ENCODE peak calls at places on chromosomes 4 and X, in four cellular contexts. I is astrocyte, E is suprapubic skin, W is K562. N is an unnamed sample. For H3K36me3, the result is how much of the 10 kb centered on the place peaks cover.

GRCh38 chr4:134548052-134548628 is 346.6 kb upstream of the PABPC4L start:
- DNase-seq in I (no peak), E (no peak), W (no peak), N (no peak)

GRCh38 chr4:84167579-84167978 is 331.5 kb downstream of the NKX6-1 start:
- DNase-seq in I (no peak), E (no peak), W (no peak), N (no peak)

GRCh38 chrX:134836497-134836968 is 154.3 kb upstream of the SMIM10 start:
- DNase-seq in I (peak), E (no peak), W (peak), N (peak)

GRCh38 chrX:93673869-93674271 is at the start of gene FAM133A:
- DNase-seq in I (peak), E (no peak), W (no peak), N (peak)

GRCh38 chr4:156638332-156638731 is 333.3 kb downstream of the PDGFC start:
- DNase-seq in I (peak), E (no peak), W (no peak), N (no peak)

GRCh38 chr4:152817331-152817730 is 37.6 kb downstream of the ARFIP1 start:
- DNase-seq in I (no peak), E (no peak), W (no peak), N (no peak)

GRCh38 chrX:103919336-103919682 is 43.1 kb upstream of the TMSB15B start:
- DNase-seq in I (peak), E (no peak), W (no peak), N (peak)

GRCh38 chrX:71225661-71226060 is 2.6 kb downstream of the GJB1 start:
- DNase-seq in I (no peak), E (no peak), W (no peak), N (no peak)

GRCh38 chr4:59818656-59819055 is 1381.5 kb upstream of the ADGRL3 start:
- DNase-seq in I (peak), E (no peak), W (no peak), N (no peak)

GRCh38 chrX:72366746-72367145 is 61.0 kb upstream of the CITED1 start:
- DNase-seq in I (no peak), E (no peak), W (no peak), N (no peak)

GRCh38 chr4:47167391-47167790 is 136.0 kb downstream of the GABRB1 start:
- DNase-seq in I (peak), E (no peak), W (no peak), N (no peak)

GRCh38 chr4:80017125-80017854 is 55.7 kb downstream of the ANTXR2 start:
- DNase-seq in I (peak), E (no peak), W (no peak), N (peak)

GRCh38 chr4:94827481-94828110 is 69.8 kb downstream of the BMPR1B start:
- DNase-seq in I (peak), E (no peak), W (peak), N (peak)

GRCh38 chrX:11665144-11666040 is at the start of gene ARHGAP6:
- DNase-seq in I (peak), E (peak), W (no peak), N (peak)

GRCh38 chrX:18873189-18873791 is 110.6 kb downstream of the PHKA2 start:
- DNase-seq in I (peak), E (no peak), W (no peak), N (peak)

GRCh38 chr4:184636144-184636543 is 13.1 kb downstream of the CASP3 start:
- DNase-seq in I (no peak), E (no peak), W (no peak), N (no peak)

GRCh38 chr4:20760053-20760452 is 59.8 kb downstream of the PACRGL start:
- DNase-seq in I (no peak), E (no peak), W (peak), N (no peak)

GRCh38 chr4:142350886-142351285 is 495.2 kb downstream of the INPP4B start:
- DNase-seq in I (no peak), E (no peak), W (no peak), N (no peak)

GRCh38 chrX:44344194-44344593 is 722 bp upstream of the EFHC2 start:
- DNase-seq in I (no peak), E (no peak), W (peak), N (peak)

GRCh38 chr4:139901516-139902327 is 236.1 kb downstream of the MGST2 start:
- DNase-seq in I (no peak), E (no peak), W (no peak), N (peak)

GRCh38 chrX:29110041-29110440 is 522.8 kb downstream of the IL1RAPL1 start:
- DNase-seq in I (no peak), E (no peak), W (no peak), N (no peak)

GRCh38 chrX:69133561-69134542 is 31.4 kb downstream of the PJA1 start:
- DNase-seq in I (peak), E (no peak), W (peak), N (peak)

GRCh38 chr4:179110356-179110755 is 1668.1 kb upstream of the AGA start:
- DNase-seq in I (peak), E (no peak), W (no peak), N (peak)

GRCh38 chr4:67198757-67199156 is 346.5 kb downstream of the CENPC start:
- DNase-seq in I (peak), E (no peak), W (peak), N (peak)

GRCh38 chrX:150355898-150356297 is 7.2 kb upstream of the MAMLD1 start:
- DNase-seq in I (no peak), E (no peak), W (no peak), N (no peak)

GRCh38 chr4:182875471-182875870 is 41.7 kb downstream of the DCTD start:
- DNase-seq in I (no peak), E (no peak), W (no peak), N (no peak)

GRCh38 chrX:101452051-101452450 is 33.2 kb upstream of the ARMCX4 start:
- DNase-seq in I (no peak), E (no peak), W (no peak), N (no peak)

GRCh38 chrX:10231461-10231860 is 74.7 kb downstream of the CLCN4 start:
- DNase-seq in I (no peak), E (no peak), W (no peak), N (peak)

GRCh38 chr4:10879411-10880110 is 195.0 kb upstream of the CLNK start:
- DNase-seq in I (peak), E (no peak), W (no peak), N (peak)

GRCh38 chr4:8509311-8509950 is 68.9 kb downstream of the TRMT44 start:
- DNase-seq in I (no peak), E (no peak), W (no peak), N (no peak)

GRCh38 chrX:104098151-104098808 is 14.0 kb upstream of the ZCCHC18 start:
- DNase-seq in I (peak), E (no peak), W (peak), N (peak)

GRCh38 chr4:27702710-27703431 is 842.2 kb downstream of the STIM2 start:
- DNase-seq in I (no peak), E (no peak), W (no peak), N (peak)

DNA sequence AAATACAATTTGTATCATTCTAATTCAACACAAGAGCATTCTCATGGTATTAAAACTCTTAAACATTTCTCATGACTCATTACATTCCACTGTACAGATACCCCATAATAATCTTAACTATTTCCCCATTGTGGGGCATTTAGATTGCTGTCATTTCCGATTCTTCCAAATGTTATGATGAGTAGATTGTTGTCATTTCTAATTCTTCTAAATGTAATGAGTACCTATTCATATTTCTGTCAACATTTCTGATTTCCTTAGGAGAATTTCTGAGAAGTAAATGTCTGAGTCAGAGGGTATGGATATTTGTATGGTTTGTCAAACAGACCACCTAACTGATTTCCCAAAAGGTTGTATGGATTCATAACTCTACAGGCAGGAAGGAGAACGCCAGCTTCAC is 8.3 kb downstream of the S100G start:
- DNase-seq in I (peak), E (no peak), W (no peak), N (peak)
- TF ChIP-seq CTCF in I (no peak), E (no peak), W (no peak), N (no peak)

GRCh38 chr4:121677524-121677923 is 19.3 kb downstream of the ANXA5 start:
- DNase-seq in I (no peak), E (no peak), W (no peak), N (no peak)

GRCh38 chr4:121676388-121677075 is 20.2 kb downstream of the ANXA5 start:
- DNase-seq in I (no peak), E (no peak), W (no peak), N (no peak)

GRCh38 chr4:121674191-121674590 is 22.6 kb downstream of the ANXA5 start:
- DNase-seq in I (no peak), E (no peak), W (no peak), N (no peak)

GRCh38 chr4:121674696-121675095 is 22.1 kb downstream of the ANXA5 start:
- DNase-seq in I (no peak), E (no peak), W (no peak), N (no peak)

DNA sequence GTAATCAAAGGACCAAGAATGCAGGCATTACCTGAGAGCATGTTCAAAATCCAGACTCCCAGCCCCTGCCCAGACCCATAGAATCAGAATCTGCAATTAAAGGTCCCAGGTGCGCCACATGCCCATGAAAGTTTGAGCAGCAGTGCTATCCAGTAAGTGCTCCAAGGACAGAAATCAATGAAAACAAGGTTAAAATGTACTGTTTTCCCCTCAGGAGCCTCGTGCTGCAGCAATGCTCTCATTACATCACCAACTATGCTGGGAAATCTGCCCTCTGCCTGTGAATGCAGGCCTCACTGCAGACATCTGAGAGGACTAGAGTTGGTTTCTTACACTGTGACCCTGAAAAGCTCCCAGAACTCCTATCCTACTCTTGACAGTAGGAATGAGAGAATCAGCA is 21.1 kb downstream of the ANXA5 start:
- DNase-seq in I (no peak), E (no peak), W (no peak), N (no peak)
- H3K36me3 ChIP-seq in I (half or more), E (half or more), W (under half), N (under half)

DNA sequence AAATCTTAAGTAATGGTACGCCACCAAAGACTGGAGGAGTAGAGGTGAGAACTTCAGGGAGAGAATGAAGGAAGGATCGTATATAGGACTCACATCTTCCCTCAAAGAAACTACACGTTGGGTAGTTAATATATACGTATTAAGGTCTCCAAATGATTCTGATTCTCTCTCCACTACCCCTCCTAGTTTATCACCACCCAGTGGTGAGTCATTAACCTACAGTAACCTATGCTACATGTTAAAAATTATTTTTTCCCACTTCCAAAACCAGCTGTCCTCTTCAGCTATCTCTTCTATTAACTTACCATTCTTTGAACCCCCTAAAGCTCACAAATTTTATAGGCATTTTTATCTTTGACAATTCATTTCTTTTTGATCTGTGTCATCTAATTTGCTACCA is 69.7 kb downstream of the RPS6KA6 start:
- DNase-seq in I (no peak), E (no peak), W (no peak), N (peak)
- TF ChIP-seq CTCF in I (no peak), E (no peak), W (no peak), N (no peak)

GRCh38 chrX:47174846-47175587 is 18.6 kb upstream of the UBA1 start:
- DNase-seq in I (no peak), E (peak), W (no peak), N (no peak)
- H3K36me3 ChIP-seq in I (under half), E (half or more), W (half or more), N (under half)

GRCh38 chrX:110418220-110418856 is 59.7 kb downstream of the RTL9 start:
- DNase-seq in I (peak), E (no peak), W (peak), N (peak)
- TF ChIP-seq CTCF in I (peak), E (no peak), W (peak), N (peak)

GRCh38 chr4:2932951-2933565 is 30.1 kb downstream of the NOP14 start:
- DNase-seq in I (no peak), E (no peak), W (no peak), N (no peak)
- H3K36me3 ChIP-seq in I (under half), E (under half), W (half or more), N (under half)

DNA sequence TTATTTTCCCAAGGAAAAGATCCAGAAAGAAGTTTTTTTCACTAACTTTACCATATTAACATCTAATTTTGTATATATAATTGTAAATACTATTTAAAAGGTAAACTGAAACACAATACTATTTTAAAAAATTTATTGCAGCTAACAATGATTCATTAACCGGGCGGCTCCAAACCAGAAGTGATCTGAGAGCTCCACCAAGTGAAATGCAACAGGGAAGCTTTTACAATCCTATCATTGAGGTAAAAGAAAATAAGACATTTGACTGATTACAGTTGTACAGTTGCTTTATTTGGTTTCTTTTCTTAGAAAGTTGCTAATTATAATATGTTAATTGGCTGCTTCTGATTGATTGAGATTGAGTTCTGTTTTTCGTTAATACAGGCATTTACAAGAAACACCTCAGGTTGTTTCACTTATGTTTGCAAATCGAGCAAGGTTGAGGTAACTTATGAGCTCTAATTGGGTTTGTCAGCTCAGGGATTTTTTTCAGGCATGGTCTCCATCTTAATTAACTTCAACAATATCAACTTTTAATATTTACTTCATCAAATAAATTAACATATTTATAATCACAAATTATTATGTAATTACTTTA is 220.2 kb upstream of the UGT8 start:
- DNase-seq in I (peak), E (no peak), W (no peak), N (peak)
- TF ChIP-seq CTCF in I (peak), E (no peak), W (no peak), N (peak)

GRCh38 chr4:5756271-5756670 is 45.3 kb downstream of the EVC start:
- DNase-seq in I (no peak), E (no peak), W (no peak), N (no peak)
- H3K36me3 ChIP-seq in I (under half), E (under half), W (under half), N (under half)

N was measured in bronchial epithelial cell.